ENCODE peak calls at places on chromosome 21, in four cellular contexts. W is HFFc6, K is heart right ventricle, C is endothelial cell. B is an unnamed sample.

GRCh38 chr21:15415541-15416261 is 314.1 kb upstream of the USP25 start:
- DNase-seq in W (no peak), K (peak), C (no peak), B (no peak)

GRCh38 chr21:15731243-15731613 is 1.4 kb downstream of the USP25 start:
- DNase-seq in W (no peak), K (no peak), C (no peak), B (no peak)

GRCh38 chr21:44305691-44306090 is 5.8 kb downstream of the PFKL start:
- DNase-seq in W (no peak), K (no peak), C (no peak), B (no peak)

GRCh38 chr21:38083534-38083933 is 167.3 kb upstream of the KCNJ6 start:
- DNase-seq in W (no peak), K (no peak), C (no peak), B (no peak)

GRCh38 chr21:14866859-14867560 is 197.8 kb downstream of the NRIP1 start:
- DNase-seq in W (no peak), K (no peak), C (no peak), B (no peak)

GRCh38 chr21:15772654-15773053 is 42.9 kb downstream of the USP25 start:
- DNase-seq in W (no peak), K (no peak), C (no peak), B (no peak)

GRCh38 chr21:16571594-16571993 is 841.8 kb downstream of the USP25 start:
- DNase-seq in W (no peak), K (no peak), C (no peak), B (no peak)

GRCh38 chr21:27244356-27244755 is 277.5 kb upstream of the ADAMTS5 start:
- DNase-seq in W (no peak), K (no peak), C (no peak), B (no peak)

GRCh38 chr21:19529031-19529430 is 1125.4 kb upstream of the TMPRSS15 start:
- DNase-seq in W (no peak), K (no peak), C (no peak), B (no peak)

DNA sequence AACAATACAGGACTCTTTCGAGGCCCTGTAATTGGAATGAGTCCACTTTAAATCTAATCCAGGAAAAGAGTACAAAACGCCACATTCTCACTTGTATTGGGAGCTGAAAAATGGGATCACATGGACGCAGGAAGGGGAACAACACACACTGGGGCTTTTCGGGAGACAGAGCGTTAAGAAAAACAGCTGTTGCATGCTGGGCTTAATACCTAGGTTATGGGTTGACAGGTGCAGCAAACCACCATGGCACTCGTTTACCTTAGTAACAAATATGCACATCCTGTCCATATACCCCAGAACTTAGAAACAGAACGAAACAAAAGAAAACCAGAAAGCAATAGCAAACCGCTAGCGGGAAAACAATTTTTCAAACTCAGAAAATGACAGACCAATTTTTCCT is 1532.7 kb upstream of the TPTE start:
- DNase-seq in W (no peak), K (no peak), C (peak), B (no peak)
- TF ChIP-seq CTCF in W (no peak), K (no peak), C (no peak), B (no peak)

GRCh38 chr21:32525282-32525681 is 60.0 kb downstream of the TCP10L start:
- DNase-seq in W (no peak), K (no peak), C (no peak), B (peak)
- TF ChIP-seq CTCF in W (no peak), K (no peak), C (no peak), B (no peak)

GRCh38 chr21:46181436-46181835 is 2.8 kb downstream of the SPATC1L start:
- DNase-seq in W (no peak), K (no peak), C (no peak), B (peak)

GRCh38 chr21:46180778-46181391 is 3.4 kb downstream of the SPATC1L start:
- DNase-seq in W (no peak), K (no peak), C (no peak), B (peak)

GRCh38 chr21:46181953-46182547 is 2.2 kb downstream of the SPATC1L start:
- DNase-seq in W (no peak), K (no peak), C (no peak), B (peak)

GRCh38 chr21:46183910-46184624 is at the start of gene SPATC1L:
- DNase-seq in W (peak), K (peak), C (peak), B (peak)

DNA sequence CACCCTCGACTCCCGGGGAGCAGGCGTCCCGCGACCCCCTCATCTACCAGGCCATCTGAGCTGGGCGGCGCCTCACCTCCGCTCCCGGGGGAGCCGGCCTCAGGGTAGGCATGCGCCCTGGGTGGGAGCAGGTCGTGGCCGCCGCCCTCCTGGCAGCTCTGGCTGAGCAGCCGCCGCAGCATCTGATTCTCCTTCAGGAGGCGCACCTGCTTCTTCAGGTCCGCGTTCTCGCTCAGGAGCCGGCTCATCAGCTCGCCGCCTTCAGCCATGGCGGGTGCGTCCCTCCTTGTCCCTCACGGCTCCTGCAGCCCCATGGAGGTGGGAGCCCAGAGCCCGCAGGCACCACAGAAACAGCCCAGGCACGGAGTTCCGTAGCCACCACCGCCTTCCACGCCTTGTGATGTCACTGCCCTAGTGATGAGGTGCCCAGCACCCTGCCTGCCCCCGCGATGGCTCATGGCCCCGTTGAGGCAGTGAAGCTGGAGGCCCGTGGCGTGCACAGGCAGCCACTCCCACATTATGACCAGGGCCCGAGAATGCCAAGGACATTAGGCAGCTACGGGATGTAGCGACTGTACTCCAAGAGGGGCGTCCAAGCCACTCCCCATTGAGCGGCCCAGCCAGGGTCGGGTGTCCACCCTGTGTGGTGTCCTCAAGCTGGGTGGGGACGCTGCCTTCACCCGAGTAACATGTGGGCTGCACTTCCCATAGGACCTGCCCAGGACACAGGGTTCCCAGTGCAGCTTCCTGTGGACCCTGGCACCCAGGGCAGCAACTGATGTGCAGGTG is 1.5 kb downstream of the SPATC1L start:
- DNase-seq in W (no peak), K (no peak), C (no peak), B (peak)
- TF ChIP-seq CTCF in W (no peak), K (no peak), C (no peak), B (no peak)

GRCh38 chr21:33205476-33205875 is 24.3 kb upstream of the IFNAR2 start:
- DNase-seq in W (no peak), K (no peak), C (no peak), B (no peak)
- TF ChIP-seq CTCF in W (no peak), K (peak), C (no peak), B (no peak)

DNA sequence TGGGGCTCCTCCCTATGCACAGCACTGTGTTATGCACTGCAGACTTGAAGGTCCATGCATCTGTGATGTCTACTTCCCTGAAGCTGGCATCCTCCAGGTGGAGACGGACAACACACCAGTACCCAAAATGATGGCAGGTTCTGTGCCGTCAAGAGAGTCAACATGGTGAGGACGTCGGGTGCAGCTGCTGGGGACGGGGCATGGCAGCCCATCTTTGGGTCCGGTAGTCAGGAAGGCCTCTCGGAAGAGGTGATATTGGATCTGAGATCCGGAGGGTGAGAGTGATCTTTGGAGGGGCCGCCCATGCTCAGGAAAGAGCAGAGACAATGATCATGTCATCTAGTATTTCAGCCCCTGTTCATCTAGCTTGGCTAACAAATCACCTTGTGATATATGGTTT is 104.1 kb downstream of the RIPK4 start:
- DNase-seq in W (no peak), K (no peak), C (no peak), B (no peak)
- TF ChIP-seq CTCF in W (no peak), K (no peak), C (no peak), B (no peak)

GRCh38 chr21:42740405-42740909 is 87.0 kb downstream of the PDE9A start:
- DNase-seq in W (no peak), K (no peak), C (no peak), B (no peak)

GRCh38 chr21:42739061-42739931 is 85.9 kb downstream of the PDE9A start:
- DNase-seq in W (no peak), K (no peak), C (no peak), B (no peak)

GRCh38 chr21:42744520-42745445 is 91.4 kb downstream of the PDE9A start:
- DNase-seq in W (no peak), K (no peak), C (no peak), B (no peak)

GRCh38 chr21:42737969-42738590 is 84.7 kb downstream of the PDE9A start:
- DNase-seq in W (no peak), K (peak), C (no peak), B (no peak)

DNA sequence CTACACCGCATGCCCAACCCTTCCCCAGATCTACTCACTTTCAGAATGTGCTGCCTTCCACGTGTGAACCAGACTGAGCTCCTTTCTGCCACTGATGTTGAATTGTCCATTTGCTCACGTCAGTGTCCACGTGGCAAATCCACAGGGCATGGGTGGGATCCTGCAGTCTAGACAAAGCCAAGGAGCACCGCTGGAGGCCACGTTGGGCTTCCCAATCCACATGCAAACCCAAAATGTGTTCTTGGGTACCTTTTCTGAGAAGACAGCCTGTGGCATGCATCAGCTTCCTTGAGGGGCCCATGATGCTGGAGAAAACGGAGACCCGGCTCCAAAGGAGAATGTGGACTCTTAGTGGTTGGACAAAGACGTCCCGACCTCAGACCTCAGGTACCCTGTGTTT is 87.6 kb downstream of the PDE9A start:
- DNase-seq in W (no peak), K (no peak), C (no peak), B (no peak)
- TF ChIP-seq CTCF in W (no peak), K (no peak), C (no peak), B (no peak)

GRCh38 chr21:41914358-41914757 is 35.2 kb upstream of the PRDM15 start:
- DNase-seq in W (no peak), K (no peak), C (no peak), B (no peak)

GRCh38 chr21:41917531-41917930 is 36.3 kb downstream of the C2CD2 start:
- DNase-seq in W (no peak), K (no peak), C (no peak), B (no peak)

GRCh38 chr21:41918561-41919358 is 35.1 kb downstream of the C2CD2 start:
- DNase-seq in W (no peak), K (no peak), C (no peak), B (no peak)

GRCh38 chr21:41914965-41915364 is 35.8 kb upstream of the PRDM15 start:
- DNase-seq in W (no peak), K (no peak), C (no peak), B (no peak)

DNA sequence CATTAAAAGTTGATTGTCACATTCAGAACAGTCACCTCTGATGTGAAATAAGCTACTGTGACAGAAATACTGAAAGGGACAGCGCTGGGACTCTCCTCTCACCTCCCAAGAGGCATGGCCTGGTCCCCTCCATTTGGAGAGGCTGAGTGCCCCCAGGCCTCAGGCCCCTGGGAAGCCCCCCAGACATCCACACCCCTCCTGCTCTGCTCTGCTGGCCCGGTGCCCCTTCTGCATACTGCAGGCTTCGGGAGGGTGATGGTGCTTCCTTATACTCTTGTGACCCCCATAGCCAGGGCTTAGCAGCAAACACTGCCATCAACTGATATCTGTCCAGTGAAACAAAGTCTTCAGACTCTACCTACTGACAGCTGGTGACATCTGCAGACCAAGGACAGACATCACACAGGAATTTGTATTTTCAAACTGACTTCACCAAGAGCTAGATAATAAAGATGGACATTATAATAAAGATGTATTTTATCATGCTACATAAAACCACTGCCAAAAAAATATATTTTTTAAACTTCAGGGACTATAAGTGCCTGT is 36.9 kb downstream of the C2CD2 start:
- DNase-seq in W (no peak), K (no peak), C (no peak), B (no peak)
- TF ChIP-seq CTCF in W (no peak), K (no peak), C (no peak), B (no peak)

B was measured in lower leg skin.